ENCODE peak calls at places on chromosome 20, in eight cellular contexts. S, O, Q, P, L, I, R and V are unnamed samples.

GRCh38 chr20:7108929-7109328 is 341.4 kb downstream of the BMP2 start:
- DNase-seq in S (no peak), O (no peak), Q (no peak), P (no peak), L (no peak), I (no peak), R (no peak), V (no peak)

GRCh38 chr20:36548006-36548315 is 6.6 kb downstream of the MYL9 start:
- DNase-seq in S (no peak), O (no peak), Q (no peak), P (no peak), L (no peak), I (no peak), R (peak; percentile 64), V (no peak)

GRCh38 chr20:40339661-40340449 is 349.2 kb downstream of the MAFB start:
- DNase-seq in S (no peak), O (no peak), Q (no peak), P (peak; percentile 24), L (no peak), I (peak; percentile 36), R (no peak), V (no peak)

GRCh38 chr20:49132995-49133451 is 55.1 kb downstream of the STAU1 start:
- DNase-seq in S (peak; percentile 81), O (peak; percentile 2), Q (peak; percentile 54), P (peak; percentile 79), L (peak; percentile 50), I (no peak), R (no peak), V (peak; percentile 22)

GRCh38 chr20:17499041-17499440 is 32.1 kb downstream of the BFSP1 start:
- DNase-seq in S (peak; percentile 56), O (no peak), Q (peak; percentile 20), P (no peak), L (no peak), I (no peak), R (no peak), V (no peak)

GRCh38 chr20:63119451-63120285 is 96.3 kb downstream of the YTHDF1 start:
- DNase-seq in S (no peak), O (no peak), Q (no peak), P (no peak), L (no peak), I (peak; percentile 2), R (no peak), V (no peak)

GRCh38 chr20:9204979-9205378 is 136.1 kb downstream of the PLCB4 start:
- DNase-seq in S (no peak), O (no peak), Q (no peak), P (no peak), L (no peak), I (no peak), R (no peak), V (no peak)

GRCh38 chr20:39524371-39524911 is 562.3 kb downstream of the DHX35 start:
- DNase-seq in S (no peak), O (no peak), Q (no peak), P (no peak), L (no peak), I (no peak), R (no peak), V (no peak)

GRCh38 chr20:57445298-57445697 is 54.1 kb downstream of the RBM38 start:
- DNase-seq in S (peak; percentile 75), O (peak; percentile 93), Q (no peak), P (no peak), L (peak; percentile 54), I (peak; percentile 51), R (no peak), V (no peak)

GRCh38 chr20:29408034-29408695 is 1849.3 kb upstream of the DEFB115 start:
- DNase-seq in S (no peak), O (no peak), Q (no peak), P (no peak), L (no peak), I (no peak), R (peak; percentile 10), V (no peak)

GRCh38 chr20:58634121-58634817 is 16.8 kb upstream of the STX16 start:
- DNase-seq in S (no peak), O (no peak), Q (no peak), P (no peak), L (peak; percentile 68), I (no peak), R (no peak), V (no peak)